ENCODE peak calls at places on chromosome X, in four cellular contexts. V is DMS79 treated with DMSO at 0.1 percent for 48 hours, F is endothelial cell, W is IMR-90. X is an unnamed sample.

GRCh38 chrX:129772796-129773431 is 6.8 kb upstream of the SASH3 start:
- DNase-seq in V (no peak), W (no peak), F (no peak), X (peak)

GRCh38 chrX:101051549-101052302 is at the start of gene TRMT2B:
- DNase-seq in V (peak), W (peak), F (peak), X (peak)

GRCh38 chrX:118116308-118117068 is at the start of gene KLHL13:
- DNase-seq in F (peak), W (peak), V (no peak), X (peak)

GRCh38 chrX:21295246-21295820 is 78.9 kb upstream of the CNKSR2 start:
- DNase-seq in V (no peak), W (no peak), F (no peak), X (no peak)

GRCh38 chrX:108735680-108736508 is 469 bp downstream of the IRS4 start:
- DNase-seq in F (peak), V (peak), W (no peak), X (peak)

GRCh38 chrX:6052111-6052745 is 176.4 kb downstream of the NLGN4X start:
- DNase-seq in V (peak), W (no peak), F (no peak), X (no peak)

GRCh38 chrX:134025986-134026731 is 40.8 kb upstream of the GPC3 start:
- DNase-seq in V (no peak), F (peak), W (no peak), X (no peak)

GRCh38 chrX:10221651-10222050 is 64.9 kb downstream of the CLCN4 start:
- DNase-seq in F (no peak), V (no peak), W (no peak), X (no peak)

GRCh38 chrX:47581731-47582647 is at the start of gene TIMP1:
- DNase-seq in F (peak), V (no peak), W (peak), X (peak)

GRCh38 chrX:133608406-133608805 is 193.1 kb upstream of the GPC4 start:
- DNase-seq in F (no peak), V (no peak), W (peak), X (no peak)

GRCh38 chrX:42694260-42694815 is 83.6 kb downstream of the PPP1R2C start:
- DNase-seq in V (no peak), F (no peak), W (no peak), X (no peak)

GRCh38 chrX:154123241-154124219 is 20.5 kb upstream of the OPN1LW start:
- DNase-seq in V (no peak), W (no peak), F (peak), X (no peak)

GRCh38 chrX:130120321-130120731 is 10.0 kb upstream of the ELF4 start:
- DNase-seq in V (no peak), F (no peak), W (no peak), X (no peak)

GRCh38 chrX:35622601-35623000 is 175.5 kb upstream of the MAGEB16 start:
- DNase-seq in W (no peak), F (no peak), V (no peak), X (no peak)

GRCh38 chrX:19121898-19122640 is at the start of gene ADGRG2:
- DNase-seq in V (no peak), W (peak), F (peak), X (peak)

GRCh38 chrX:41522071-41522470 is 74.9 kb downstream of the NYX start:
- DNase-seq in V (no peak), W (no peak), F (no peak), X (no peak)

GRCh38 chrX:19592952-19593351 is 77.6 kb upstream of the MAP3K15 start:
- DNase-seq in V (no peak), F (no peak), W (no peak), X (no peak)

GRCh38 chrX:41607264-41607832 is 81.4 kb upstream of the GPR34 start:
- DNase-seq in V (no peak), F (no peak), W (no peak), X (no peak)

GRCh38 chrX:150694738-150695410 is 1.7 kb downstream of the MTMR1 start:
- DNase-seq in F (no peak), W (no peak), V (no peak), X (no peak)

GRCh38 chrX:17405225-17405969 is 30.4 kb downstream of the NHS start:
- DNase-seq in V (no peak), F (no peak), W (peak), X (no peak)

GRCh38 chrX:44344194-44344593 is 722 bp upstream of the EFHC2 start:
- DNase-seq in W (no peak), V (no peak), F (no peak), X (peak)

GRCh38 chrX:100341111-100341510 is 69.0 kb downstream of the PCDH19 start:
- DNase-seq in F (no peak), W (no peak), V (no peak), X (no peak)

X was measured in testis.